ENCODE peak calls at places on chromosomes 16 and 17, in five cellular contexts. H is BE2C, D is breast epithelium, B is HFF-Myc, N is HL-60. S is an unnamed sample.

GRCh38 chr17:66704858-66705257 is 130.1 kb upstream of the CACNG5 start:
- DNase-seq in B (no peak), N (no peak), D (no peak), H (no peak), S (no peak)

GRCh38 chr16:31427441-31428276 is 501 bp downstream of the COX6A2 start:
- DNase-seq in N (no peak), B (no peak), H (no peak), D (no peak), S (no peak)

GRCh38 chr17:1008008-1008761 is 11.3 kb downstream of the TIMM22 start:
- DNase-seq in N (no peak), B (no peak), D (peak), H (no peak), S (no peak)

GRCh38 chr17:2902546-2902945 is 106.3 kb downstream of the RAP1GAP2 start:
- DNase-seq in B (no peak), H (no peak), D (no peak), N (no peak), S (no peak)

GRCh38 chr17:79368521-79368920 is 242.3 kb downstream of the RBFOX3 start:
- DNase-seq in H (no peak), D (no peak), B (no peak), N (no peak), S (no peak)

GRCh38 chr16:68406458-68407041 is 41.8 kb downstream of the SMPD3 start:
- DNase-seq in D (no peak), H (peak), B (no peak), N (no peak), S (no peak)

GRCh38 chr16:83420206-83420760 is 387.5 kb upstream of the HSBP1 start:
- DNase-seq in N (no peak), D (no peak), B (peak), H (no peak), S (no peak)

GRCh38 chr17:39200957-39201510 is 951 bp downstream of the RPL19 start:
- DNase-seq in B (no peak), N (no peak), D (no peak), H (no peak), S (no peak)

GRCh38 chr16:13866073-13866472 is 53.9 kb upstream of the ERCC4 start:
- DNase-seq in N (peak), H (peak), B (peak), D (no peak), S (peak)

GRCh38 chr17:1137465-1137894 is 42.3 kb downstream of the ABR start:
- DNase-seq in H (no peak), D (no peak), N (no peak), B (no peak), S (peak)

GRCh38 chr17:70621593-70621992 is 452.3 kb downstream of the KCNJ2 start:
- DNase-seq in B (no peak), D (no peak), N (no peak), H (no peak), S (no peak)

GRCh38 chr17:70624208-70624607 is 454.9 kb downstream of the KCNJ2 start:
- DNase-seq in H (no peak), B (no peak), D (no peak), N (peak), S (no peak)

DNA sequence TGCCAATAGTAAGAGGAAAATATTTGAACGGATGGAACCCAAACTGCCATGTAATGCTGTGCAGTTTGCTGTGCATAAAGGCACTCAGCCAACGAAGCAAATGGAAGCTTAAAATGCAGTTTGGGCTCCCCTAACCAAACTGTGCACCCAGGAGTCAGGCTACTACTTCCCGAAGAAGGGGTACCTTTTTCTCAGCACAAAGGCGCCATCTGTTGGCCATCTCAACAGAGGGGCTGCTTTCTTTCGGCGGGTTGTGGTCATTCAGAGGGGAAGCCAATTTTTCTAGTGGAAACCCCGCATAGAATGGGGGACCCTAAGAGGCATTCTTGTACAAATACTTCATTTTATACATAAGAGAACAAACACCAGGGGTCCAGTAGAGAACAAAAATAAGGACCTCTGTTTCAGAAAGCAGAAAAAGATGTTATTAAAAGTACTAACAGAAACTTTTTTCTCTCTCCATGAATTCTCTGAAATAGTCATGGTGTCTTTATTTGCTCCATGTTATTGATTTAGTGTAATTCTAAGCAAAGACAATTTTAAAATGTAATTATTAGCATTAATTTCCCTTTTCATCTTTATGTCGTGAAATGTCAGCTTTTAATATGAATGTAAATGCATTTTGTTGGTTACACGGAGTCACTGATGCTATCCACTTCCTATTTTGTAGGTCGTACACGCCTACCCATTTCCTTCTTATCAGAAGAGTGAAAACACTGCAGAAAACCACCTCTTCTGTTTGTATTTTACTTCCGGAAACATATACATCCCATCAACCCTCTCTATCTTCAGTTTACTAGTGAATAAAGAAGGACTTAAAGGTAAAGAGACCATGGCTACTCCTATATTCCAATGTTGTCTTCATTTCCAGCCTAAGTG is 453.3 kb downstream of the KCNJ2 start:
- DNase-seq in B (no peak), H (peak), D (no peak), N (no peak), S (no peak)
- TF ChIP-seq CTCF in B (peak), H (peak), D (peak), N (no peak), S (peak)

GRCh38 chr17:8122391-8122922 is 1.4 kb downstream of the HES7 start:
- DNase-seq in N (no peak), B (no peak), D (no peak), H (no peak), S (no peak)

GRCh38 chr17:8121531-8122390 is 2.1 kb downstream of the HES7 start:
- DNase-seq in H (peak), D (no peak), B (no peak), N (no peak), S (no peak)

GRCh38 chr17:8124350-8125195 is 667 bp upstream of the HES7 start:
- DNase-seq in D (no peak), N (no peak), H (no peak), B (no peak), S (no peak)

GRCh38 chr17:8123695-8124349 is at the start of gene HES7:
- DNase-seq in B (no peak), H (peak), D (no peak), N (no peak), S (no peak)

DNA sequence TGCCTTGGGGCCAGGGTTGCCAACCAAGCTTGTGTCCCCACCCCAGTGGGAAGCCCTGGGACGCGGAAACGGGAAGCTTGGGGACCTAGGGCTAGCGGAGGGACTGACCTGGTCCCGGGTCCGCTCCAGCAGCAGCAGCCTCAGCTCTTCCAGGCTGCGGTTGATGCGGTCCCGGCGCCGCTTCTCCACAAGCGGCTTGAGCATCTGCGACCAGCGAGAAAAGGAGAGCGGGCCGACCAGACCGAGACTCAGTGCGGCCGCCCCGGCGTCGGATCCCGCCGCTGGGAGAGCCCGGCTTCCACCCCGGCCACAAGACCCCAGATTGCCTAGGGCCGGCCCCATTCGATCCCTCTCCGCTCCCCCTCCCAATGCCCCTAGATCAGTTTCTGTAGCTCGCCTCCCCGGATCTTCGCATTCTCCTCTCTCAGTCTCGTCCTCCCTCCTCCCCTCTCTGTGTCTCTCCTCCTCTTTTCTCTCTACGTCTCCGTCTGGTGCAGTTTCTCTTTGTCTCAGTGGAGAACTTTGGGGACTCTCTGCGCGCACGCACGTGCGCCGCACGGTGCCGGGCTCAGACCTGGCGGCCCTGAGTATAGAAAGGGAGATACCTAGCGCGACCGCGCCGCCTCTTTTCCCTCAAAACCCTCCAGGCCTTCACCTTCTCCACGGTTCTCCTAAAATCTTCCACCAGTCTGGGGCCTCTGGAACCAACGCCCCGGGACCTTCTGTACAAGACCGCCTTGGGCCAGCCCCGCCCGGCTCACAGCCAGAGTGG is 797 bp downstream of the HES7 start:
- DNase-seq in D (no peak), H (no peak), N (no peak), B (no peak), S (no peak)
- H3K4me3 ChIP-seq in D (peak), H (peak), N (peak), B (peak), S (peak)

DNA sequence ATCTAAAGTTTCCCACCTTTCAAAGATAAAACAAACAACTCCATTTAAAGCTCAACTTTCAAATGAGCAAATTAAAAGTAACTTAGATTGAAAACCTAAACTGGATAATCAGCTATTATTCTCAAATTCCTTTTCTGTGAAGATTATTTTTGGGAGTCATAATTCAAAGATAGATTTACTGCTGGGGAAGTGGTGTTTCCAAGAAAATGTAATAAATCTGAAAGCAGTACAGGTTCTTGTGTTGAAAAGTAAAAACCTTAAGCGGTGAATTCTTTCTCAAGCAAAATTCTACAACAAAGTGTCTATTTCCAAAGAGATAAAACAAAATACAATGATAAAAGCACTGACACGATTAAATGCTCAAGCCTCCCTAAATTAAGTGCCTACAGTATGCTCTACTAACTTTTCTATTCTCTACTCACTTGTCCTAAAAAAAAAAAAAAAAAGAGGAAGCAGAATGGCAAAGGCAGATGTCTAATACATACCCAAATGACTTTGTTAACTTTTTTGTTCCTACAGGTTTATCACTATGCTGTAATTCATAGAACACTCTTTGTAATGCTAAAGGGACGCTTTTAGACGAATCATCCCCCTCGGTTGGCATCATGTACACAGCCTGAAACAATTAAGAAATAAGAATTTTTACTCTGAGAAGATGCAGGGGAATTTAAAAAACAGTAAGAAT is 34.5 kb downstream of the LITAFD start:
- DNase-seq in D (no peak), H (no peak), N (no peak), B (no peak), S (no peak)
- TF ChIP-seq CTCF in D (no peak), H (no peak), N (no peak), B (no peak), S (no peak)

GRCh38 chr16:1308036-1308976 is 1.1 kb upstream of the UBE2I start:
- DNase-seq in B (no peak), D (no peak), N (peak), H (no peak), S (no peak)
- H3K4me3 ChIP-seq in B (peak), D (peak), N (peak), H (peak), S (peak)

GRCh38 chr17:13909901-13910519 is 159.3 kb upstream of the COX10 start:
- DNase-seq in H (no peak), B (no peak), N (no peak), D (no peak), S (no peak)
- TF ChIP-seq CTCF in H (no peak), B (peak), N (no peak), D (no peak), S (no peak)

GRCh38 chr17:48052956-48053757 is 5.0 kb downstream of the NFE2L1 start:
- DNase-seq in H (peak), D (peak), N (no peak), B (no peak), S (no peak)

GRCh38 chr17:48055531-48056245 is 7.5 kb downstream of the NFE2L1 start:
- DNase-seq in H (peak), D (no peak), N (no peak), B (no peak), S (peak)

GRCh38 chr17:48051706-48052486 is 3.7 kb downstream of the NFE2L1 start:
- DNase-seq in D (peak), H (peak), B (no peak), N (no peak), S (no peak)

GRCh38 chr17:48054238-48055185 is 6.4 kb downstream of the NFE2L1 start:
- DNase-seq in B (no peak), H (peak), N (no peak), D (peak), S (no peak)

DNA sequence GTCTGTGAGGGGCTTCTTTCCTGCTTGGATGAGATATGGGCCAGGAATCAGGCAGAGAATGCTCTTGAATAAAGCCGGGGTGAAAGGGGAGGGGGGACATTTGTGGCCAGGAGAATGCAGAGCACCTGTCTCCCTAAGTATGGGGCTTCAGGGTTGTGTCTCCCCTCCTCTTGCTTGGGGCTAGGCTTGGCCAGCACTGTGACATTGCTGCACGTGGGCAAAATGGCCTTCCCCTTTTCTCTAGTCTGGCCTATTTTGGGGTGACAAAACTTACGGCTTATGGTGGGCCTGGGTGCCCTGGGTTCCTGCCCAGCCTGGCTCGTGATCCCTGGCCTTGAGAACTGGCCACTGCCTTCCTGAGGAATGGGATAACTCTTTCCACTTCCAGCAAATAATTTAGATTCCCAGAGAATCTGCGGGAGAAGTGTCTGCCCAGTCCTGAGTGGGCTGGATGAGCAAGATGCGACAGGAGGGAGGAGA is 5.6 kb downstream of the NFE2L1 start:
- DNase-seq in B (no peak), H (no peak), N (no peak), D (no peak), S (no peak)
- H3K4me3 ChIP-seq in B (peak), H (peak), N (no peak), D (peak), S (no peak)

S was measured in GM12864.